ENCODE peak calls at places on chromosomes 13 and 19, in seven cellular contexts. X is Calu3; B is stimulated activated CD4-positive, alpha-beta T cell treated with anti-CD3 and anti-CD28 coated beads, Interleukin-4, amount 100 ng/mL, for 24 hours; F is CD8-positive, alpha-beta T cell; D is fibroblast of lung; W is GF-D8; Y is left lobe of liver. A is an unnamed sample.

GRCh38 chr13:30159446-30159839 is 147.9 kb downstream of the KATNAL1 start:
- DNase-seq in D (peak), X (no peak), W (no peak), Y (no peak), F (no peak), B (peak), A (no peak)

GRCh38 chr19:15717781-15718180 is 10.0 kb upstream of the OR10H2 start:
- DNase-seq in X (no peak), B (no peak), F (no peak), W (no peak), Y (no peak), D (no peak), A (peak)

GRCh38 chr19:1221141-1221903 is 15.7 kb downstream of the STK11 start:
- DNase-seq in Y (peak), F (no peak), D (peak), B (no peak), X (no peak), W (no peak), A (no peak)

GRCh38 chr13:112968380-112968909 is 569 bp upstream of the MCF2L start:
- DNase-seq in Y (peak), B (peak), W (no peak), F (peak), X (peak), D (no peak), A (no peak)

GRCh38 chr19:36572593-36573019 is 486 bp downstream of the ZNF529 start:
- DNase-seq in D (no peak), X (no peak), W (no peak), F (no peak), B (no peak), Y (no peak), A (no peak)

GRCh38 chr13:47112205-47112896 is 215.5 kb upstream of the HTR2A start:
- DNase-seq in F (no peak), B (no peak), X (no peak), D (no peak), W (no peak), Y (no peak), A (no peak)

GRCh38 chr19:3119782-3120380 is 16.0 kb upstream of the GNA15 start:
- DNase-seq in F (no peak), W (no peak), Y (no peak), X (no peak), B (no peak), D (no peak), A (no peak)

GRCh38 chr19:41939861-41940442 is 11.7 kb upstream of the ERFL start:
- DNase-seq in D (no peak), Y (no peak), W (no peak), B (peak), X (no peak), F (no peak), A (no peak)

GRCh38 chr13:48828962-48829405 is 146.7 kb upstream of the FNDC3A start:
- DNase-seq in B (peak), F (no peak), Y (no peak), X (peak), D (no peak), W (no peak), A (no peak)

GRCh38 chr13:36135876-36136275 is 4.7 kb upstream of the DCLK1 start:
- DNase-seq in D (no peak), W (no peak), X (no peak), B (no peak), Y (no peak), F (no peak), A (no peak)

GRCh38 chr19:6161271-6161850 is 25.9 kb downstream of the ACSBG2 start:
- DNase-seq in Y (no peak), X (peak), D (no peak), F (no peak), B (peak), W (peak), A (no peak)

GRCh38 chr19:18150776-18151624 is 2.0 kb upstream of the PIK3R2 start:
- DNase-seq in D (no peak), Y (peak), W (no peak), F (no peak), B (no peak), X (no peak), A (no peak)

GRCh38 chr13:100392709-100393630 is 195.6 kb downstream of the GGACT start:
- DNase-seq in X (peak), Y (no peak), D (peak), W (no peak), B (peak), F (no peak), A (peak)

GRCh38 chr19:11887618-11888531 is at the start of gene ZNF69:
- DNase-seq in B (peak), F (peak), D (peak), W (peak), X (peak), Y (peak), A (peak)

GRCh38 chr13:113838711-113839201 is 25.1 kb downstream of the GAS6 start:
- DNase-seq in F (no peak), B (no peak), X (no peak), Y (peak), W (no peak), D (no peak), A (no peak)

GRCh38 chr13:111216166-111216960 is 101.3 kb downstream of the ARHGEF7 start:
- DNase-seq in D (peak), Y (peak), B (peak), W (no peak), F (peak), X (peak), A (peak)

GRCh38 chr19:47511128-47511517 is 3.7 kb downstream of the NAPA start:
- DNase-seq in W (no peak), B (no peak), X (no peak), D (no peak), F (no peak), Y (peak), A (no peak)

GRCh38 chr13:33107403-33107760 is 91.2 kb downstream of the KL start:
- DNase-seq in W (no peak), F (no peak), X (no peak), B (no peak), D (no peak), Y (no peak), A (no peak)

GRCh38 chr19:11435833-11436313 is 438 bp downstream of the PRKCSH start:
- DNase-seq in Y (no peak), F (no peak), W (no peak), D (peak), B (no peak), X (peak), A (no peak)

GRCh38 chr19:40304306-40304705 is 19.2 kb upstream of the AKT2 start:
- DNase-seq in D (no peak), Y (no peak), X (no peak), F (no peak), W (no peak), B (no peak), A (no peak)

GRCh38 chr19:17090501-17091074 is 15.0 kb downstream of the MYO9B start:
- DNase-seq in W (no peak), Y (no peak), X (no peak), F (no peak), B (peak), D (no peak), A (no peak)

GRCh38 chr19:8530061-8530679 is 16.2 kb upstream of the ZNF414 start:
- DNase-seq in W (no peak), X (no peak), D (no peak), Y (no peak), B (no peak), F (no peak), A (no peak)

GRCh38 chr13:30135868-30136267 is 171.5 kb downstream of the KATNAL1 start:
- DNase-seq in B (no peak), X (no peak), D (no peak), F (no peak), Y (no peak), W (no peak), A (no peak)

GRCh38 chr13:35961002-35961401 is 170.2 kb downstream of the DCLK1 start:
- DNase-seq in F (no peak), Y (no peak), D (no peak), X (no peak), B (no peak), W (no peak), A (no peak)

GRCh38 chr13:52084971-52085370 is 43.9 kb downstream of the NEK5 start:
- DNase-seq in B (no peak), X (no peak), Y (no peak), D (no peak), W (no peak), F (no peak), A (no peak)